ENCODE peak calls at places on chromosome 2, in six cellular contexts. One of them, this sample, is unnamed.

GRCh38 chr2:230798769-230799399 is 65.9 kb upstream of the ITM2C start:
- DNase-seq in WTC11: no peak
- DNase-seq in kidney: no peak
- DNase-seq in GM12865: peak; percentile 73
- DNase-seq in progenitor cell of endocrine pancreas: no peak
- DNase-seq in lower lobe of right lung: no peak
- DNase-seq in this sample: no peak

GRCh38 chr2:111896576-111896975 is 1.8 kb upstream of the MERTK start:
- DNase-seq in WTC11: no peak
- DNase-seq in kidney: no peak
- DNase-seq in GM12865: no peak
- DNase-seq in progenitor cell of endocrine pancreas: no peak
- DNase-seq in lower lobe of right lung: no peak
- DNase-seq in this sample: no peak

GRCh38 chr2:136404925-136405324 is 287.0 kb upstream of the CXCR4 start:
- DNase-seq in WTC11: no peak
- DNase-seq in kidney: no peak
- DNase-seq in GM12865: no peak
- DNase-seq in progenitor cell of endocrine pancreas: no peak
- DNase-seq in lower lobe of right lung: no peak
- DNase-seq in this sample: no peak

GRCh38 chr2:197130318-197130717 is 180.3 kb downstream of the ANKRD44 start:
- DNase-seq in WTC11: no peak
- DNase-seq in kidney: no peak
- DNase-seq in GM12865: peak; percentile 85
- DNase-seq in progenitor cell of endocrine pancreas: no peak
- DNase-seq in lower lobe of right lung: no peak
- DNase-seq in this sample: no peak

GRCh38 chr2:238642973-238643372 is 204.9 kb upstream of the TWIST2 start:
- DNase-seq in WTC11: no peak
- DNase-seq in kidney: no peak
- DNase-seq in GM12865: no peak
- DNase-seq in progenitor cell of endocrine pancreas: no peak
- DNase-seq in lower lobe of right lung: no peak
- DNase-seq in this sample: no peak

GRCh38 chr2:196335238-196335637 is 163.9 kb upstream of the STK17B start:
- DNase-seq in WTC11: no peak
- DNase-seq in kidney: no peak
- DNase-seq in GM12865: no peak
- DNase-seq in progenitor cell of endocrine pancreas: no peak
- DNase-seq in lower lobe of right lung: no peak
- DNase-seq in this sample: no peak

GRCh38 chr2:102708847-102709559 is 52.8 kb upstream of the TMEM182 start:
- DNase-seq in WTC11: no peak
- DNase-seq in kidney: no peak
- DNase-seq in GM12865: no peak
- DNase-seq in progenitor cell of endocrine pancreas: no peak
- DNase-seq in lower lobe of right lung: no peak
- DNase-seq in this sample: no peak

GRCh38 chr2:233450854-233451575 is 96.7 kb downstream of the DGKD start:
- DNase-seq in WTC11: no peak
- DNase-seq in kidney: peak; percentile 63
- DNase-seq in GM12865: no peak
- DNase-seq in progenitor cell of endocrine pancreas: no peak
- DNase-seq in lower lobe of right lung: peak; percentile 25
- DNase-seq in this sample: no peak

GRCh38 chr2:160292225-160292624 is 92.2 kb upstream of the ITGB6 start:
- DNase-seq in WTC11: no peak
- DNase-seq in kidney: no peak
- DNase-seq in GM12865: no peak
- DNase-seq in progenitor cell of endocrine pancreas: no peak
- DNase-seq in lower lobe of right lung: no peak
- DNase-seq in this sample: no peak

GRCh38 chr2:25347846-25348245 is 6.1 kb upstream of the DNMT3A start:
- DNase-seq in WTC11: no peak
- DNase-seq in kidney: no peak
- DNase-seq in GM12865: no peak
- DNase-seq in progenitor cell of endocrine pancreas: no peak
- DNase-seq in lower lobe of right lung: no peak
- DNase-seq in this sample: no peak

GRCh38 chr2:172977330-172978052 is 98.2 kb upstream of the MAP3K20 start:
- DNase-seq in WTC11: peak; percentile 32
- DNase-seq in kidney: no peak
- DNase-seq in GM12865: no peak
- DNase-seq in progenitor cell of endocrine pancreas: no peak
- DNase-seq in lower lobe of right lung: no peak
- DNase-seq in this sample: no peak

GRCh38 chr2:128638741-128639477 is 320.2 kb upstream of the HS6ST1 start:
- DNase-seq in WTC11: peak; percentile 90
- DNase-seq in kidney: peak; percentile 34
- DNase-seq in GM12865: no peak
- DNase-seq in progenitor cell of endocrine pancreas: peak; percentile 4
- DNase-seq in lower lobe of right lung: no peak
- DNase-seq in this sample: no peak

GRCh38 chr2:172082944-172083718 is 2.2 kb upstream of the DLX1 start:
- DNase-seq in WTC11: peak; percentile 56
- DNase-seq in kidney: peak; percentile 78
- DNase-seq in GM12865: no peak
- DNase-seq in progenitor cell of endocrine pancreas: no peak
- DNase-seq in lower lobe of right lung: no peak
- DNase-seq in this sample: no peak

DNA sequence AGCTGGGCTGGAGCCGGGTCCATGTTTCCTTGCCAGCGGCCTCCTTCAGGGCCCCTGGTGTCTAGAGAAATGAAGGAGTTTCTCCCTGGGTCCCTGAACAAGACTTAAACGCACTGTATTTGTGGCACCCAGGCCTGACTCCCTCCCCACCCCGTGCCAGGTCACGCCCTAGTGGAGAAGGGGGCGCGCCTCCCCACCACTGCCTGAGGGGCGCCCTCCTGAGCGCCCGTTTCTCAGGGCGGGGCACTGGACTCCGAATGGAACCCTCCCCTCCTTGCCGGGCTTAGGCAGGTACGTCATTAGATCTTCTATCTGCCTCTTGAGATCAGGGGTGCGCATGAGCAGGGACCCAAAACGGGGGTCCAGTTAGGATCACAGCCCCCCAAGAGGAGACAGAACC is 16.3 kb downstream of the ODC1 start:
- DNase-seq in WTC11: no peak
- DNase-seq in kidney: peak; percentile 66
- DNase-seq in GM12865: no peak
- DNase-seq in progenitor cell of endocrine pancreas: no peak
- DNase-seq in lower lobe of right lung: no peak
- DNase-seq in this sample: no peak
- TF ChIP-seq CTCF in WTC11: no peak
- TF ChIP-seq CTCF in kidney: no peak
- TF ChIP-seq CTCF in GM12865: no peak
- TF ChIP-seq CTCF in progenitor cell of endocrine pancreas: no peak
- TF ChIP-seq CTCF in lower lobe of right lung: no peak
- TF ChIP-seq CTCF in this sample: no peak

DNA sequence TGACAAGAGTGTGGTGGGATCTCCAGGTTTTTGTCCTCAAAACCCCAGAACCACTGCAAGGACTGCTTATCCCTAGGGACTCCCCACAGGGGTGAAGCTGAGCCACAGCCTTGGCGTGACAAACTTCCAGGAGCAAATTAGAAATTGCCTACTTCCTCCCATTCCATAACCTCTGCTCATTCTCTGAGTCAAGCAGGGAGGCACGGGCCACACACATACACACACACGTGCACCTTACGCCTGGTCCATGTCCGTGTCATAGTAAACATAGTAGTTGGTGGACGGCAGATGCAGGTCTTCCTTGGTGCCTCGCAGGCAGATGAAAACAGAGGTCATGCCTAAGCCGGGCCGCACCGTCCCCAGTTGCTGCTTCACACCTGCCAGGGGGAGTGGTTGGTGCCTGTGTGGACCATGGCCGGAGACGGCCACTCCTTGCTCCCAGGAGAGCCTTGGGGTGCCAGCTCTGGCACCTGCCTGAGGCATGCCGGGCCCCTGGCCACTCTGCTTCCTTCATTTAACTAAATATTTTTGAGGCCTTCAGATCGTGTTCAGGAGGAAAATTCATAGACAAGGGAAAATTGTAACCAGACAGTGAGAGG is 9.9 kb downstream of the RETSAT start:
- DNase-seq in WTC11: no peak
- DNase-seq in kidney: no peak
- DNase-seq in GM12865: no peak
- DNase-seq in progenitor cell of endocrine pancreas: no peak
- DNase-seq in lower lobe of right lung: no peak
- DNase-seq in this sample: no peak
- TF ChIP-seq CTCF in WTC11: no peak
- TF ChIP-seq CTCF in kidney: no peak
- TF ChIP-seq CTCF in GM12865: no peak
- TF ChIP-seq CTCF in progenitor cell of endocrine pancreas: no peak
- TF ChIP-seq CTCF in lower lobe of right lung: no peak
- TF ChIP-seq CTCF in this sample: no peak

GRCh38 chr2:219073413-219074129 is 12.8 kb upstream of the IHH start:
- DNase-seq in WTC11: peak; percentile 66
- DNase-seq in kidney: no peak
- DNase-seq in GM12865: peak; percentile 68
- DNase-seq in progenitor cell of endocrine pancreas: no peak
- DNase-seq in lower lobe of right lung: no peak
- DNase-seq in this sample: no peak
- TF ChIP-seq CTCF in WTC11: peak; percentile 70
- TF ChIP-seq CTCF in kidney: peak; percentile 65
- TF ChIP-seq CTCF in GM12865: peak; percentile 60
- TF ChIP-seq CTCF in progenitor cell of endocrine pancreas: peak; percentile 76
- TF ChIP-seq CTCF in lower lobe of right lung: peak; percentile 64
- TF ChIP-seq CTCF in this sample: no peak

GRCh38 chr2:52264488-52264887 is 1232.6 kb upstream of the NRXN1 start:
- DNase-seq in WTC11: no peak
- DNase-seq in kidney: no peak
- DNase-seq in GM12865: no peak
- DNase-seq in progenitor cell of endocrine pancreas: no peak
- DNase-seq in lower lobe of right lung: no peak
- DNase-seq in this sample: no peak
- TF ChIP-seq CTCF in WTC11: no peak
- TF ChIP-seq CTCF in kidney: no peak
- TF ChIP-seq CTCF in GM12865: no peak
- TF ChIP-seq CTCF in progenitor cell of endocrine pancreas: no peak
- TF ChIP-seq CTCF in lower lobe of right lung: no peak
- TF ChIP-seq CTCF in this sample: no peak

GRCh38 chr2:43368483-43369385 is 142.3 kb upstream of the ZFP36L2 start:
- DNase-seq in WTC11: no peak
- DNase-seq in kidney: no peak
- DNase-seq in GM12865: no peak
- DNase-seq in progenitor cell of endocrine pancreas: no peak
- DNase-seq in lower lobe of right lung: no peak
- DNase-seq in this sample: no peak

GRCh38 chr2:43372386-43373081 is 146.1 kb upstream of the ZFP36L2 start:
- DNase-seq in WTC11: no peak
- DNase-seq in kidney: no peak
- DNase-seq in GM12865: no peak
- DNase-seq in progenitor cell of endocrine pancreas: no peak
- DNase-seq in lower lobe of right lung: no peak
- DNase-seq in this sample: no peak

GRCh38 chr2:43367014-43367782 is 140.8 kb upstream of the ZFP36L2 start:
- DNase-seq in WTC11: no peak
- DNase-seq in kidney: no peak
- DNase-seq in GM12865: peak; percentile 51
- DNase-seq in progenitor cell of endocrine pancreas: no peak
- DNase-seq in lower lobe of right lung: no peak
- DNase-seq in this sample: no peak

GRCh38 chr2:43370705-43371104 is 144.3 kb upstream of the ZFP36L2 start:
- DNase-seq in WTC11: no peak
- DNase-seq in kidney: no peak
- DNase-seq in GM12865: no peak
- DNase-seq in progenitor cell of endocrine pancreas: no peak
- DNase-seq in lower lobe of right lung: no peak
- DNase-seq in this sample: no peak

GRCh38 chr2:43370146-43370545 is 143.7 kb upstream of the ZFP36L2 start:
- DNase-seq in WTC11: no peak
- DNase-seq in kidney: no peak
- DNase-seq in GM12865: no peak
- DNase-seq in progenitor cell of endocrine pancreas: no peak
- DNase-seq in lower lobe of right lung: no peak
- DNase-seq in this sample: no peak
- TF ChIP-seq CTCF in WTC11: no peak
- TF ChIP-seq CTCF in kidney: no peak
- TF ChIP-seq CTCF in GM12865: no peak
- TF ChIP-seq CTCF in progenitor cell of endocrine pancreas: no peak
- TF ChIP-seq CTCF in lower lobe of right lung: no peak
- TF ChIP-seq CTCF in this sample: no peak